ENCODE peak calls at places on chromosome 14, in nine cellular contexts. P, K, Y, O, Q, N, I, M and B are unnamed samples.

GRCh38 chr14:69839661-69840060 is 39.6 kb upstream of the SMOC1 start:
- DNase-seq in P (no peak), K (no peak), Y (no peak), O (no peak), Q (no peak), N (no peak), I (no peak), M (no peak), B (no peak)

GRCh38 chr14:33218030-33218429 is 279.4 kb downstream of the NPAS3 start:
- DNase-seq in P (no peak), K (no peak), Y (no peak), O (no peak), Q (no peak), N (no peak), I (no peak), M (no peak), B (no peak)

GRCh38 chr14:34387974-34388533 is 74.0 kb downstream of the SPTSSA start:
- DNase-seq in P (no peak), K (no peak), Y (no peak), O (no peak), Q (no peak), N (no peak), I (no peak), M (no peak), B (no peak)

GRCh38 chr14:32774214-32774613 is 164.5 kb upstream of the NPAS3 start:
- DNase-seq in P (no peak), K (no peak), Y (no peak), O (no peak), Q (no peak), N (no peak), I (no peak), M (no peak), B (no peak)

GRCh38 chr14:21987937-21988336 is 314.3 kb upstream of the OR4E1 start:
- DNase-seq in P (no peak), K (no peak), Y (peak), O (peak), Q (peak), N (no peak), I (no peak), M (no peak), B (no peak)

GRCh38 chr14:51453869-51454268 is 197.8 kb upstream of the FRMD6 start:
- DNase-seq in P (no peak), K (no peak), Y (peak), O (no peak), Q (no peak), N (no peak), I (no peak), M (no peak), B (no peak)

GRCh38 chr14:99968931-99969330 is 96.3 kb upstream of the EVL start:
- DNase-seq in P (no peak), K (no peak), Y (no peak), O (no peak), Q (no peak), N (no peak), I (no peak), M (no peak), B (no peak)

GRCh38 chr14:94839346-94839745 is 69.4 kb upstream of the GSC start:
- DNase-seq in P (no peak), K (no peak), Y (no peak), O (no peak), Q (no peak), N (no peak), I (no peak), M (no peak), B (no peak)

GRCh38 chr14:104795781-104796681 is 483 bp upstream of the AKT1 start:
- DNase-seq in P (no peak), K (no peak), Y (no peak), O (peak), Q (no peak), N (peak), I (peak), M (peak), B (no peak)

GRCh38 chr14:86462193-86462592 is 932.2 kb downstream of the FLRT2 start:
- DNase-seq in P (no peak), K (no peak), Y (peak), O (peak), Q (peak), N (peak), I (peak), M (no peak), B (no peak)

GRCh38 chr14:71534506-71534905 is 397.7 kb upstream of the RGS6 start:
- DNase-seq in P (no peak), K (no peak), Y (no peak), O (no peak), Q (no peak), N (no peak), I (no peak), M (no peak), B (no peak)

GRCh38 chr14:66272221-66272620 is 213.9 kb upstream of the CCDC196 start:
- DNase-seq in P (no peak), K (no peak), Y (no peak), O (no peak), Q (no peak), N (no peak), I (no peak), M (no peak), B (no peak)

GRCh38 chr14:24331731-24332093 is 3.2 kb downstream of the ADCY4 start:
- DNase-seq in P (no peak), K (no peak), Y (no peak), O (no peak), Q (no peak), N (no peak), I (no peak), M (no peak), B (no peak)

GRCh38 chr14:86237733-86238132 is 707.8 kb downstream of the FLRT2 start:
- DNase-seq in P (no peak), K (no peak), Y (no peak), O (no peak), Q (no peak), N (no peak), I (no peak), M (no peak), B (no peak)

GRCh38 chr14:69643430-69644200 is 32.2 kb downstream of the SUSD6 start:
- DNase-seq in P (peak), K (peak), Y (peak), O (peak), Q (peak), N (peak), I (peak), M (no peak), B (peak)

GRCh38 chr14:100152091-100152490 is 7.4 kb downstream of the DEGS2 start:
- DNase-seq in P (no peak), K (no peak), Y (no peak), O (no peak), Q (no peak), N (no peak), I (no peak), M (no peak), B (no peak)

GRCh38 chr14:50932592-50933500 is 11.4 kb downstream of the PYGL start:
- DNase-seq in P (no peak), K (no peak), Y (no peak), O (no peak), Q (no peak), N (no peak), I (no peak), M (no peak), B (no peak)

GRCh38 chr14:36442824-36443241 is 77.2 kb downstream of the NKX2-1 start:
- DNase-seq in P (no peak), K (no peak), Y (no peak), O (no peak), Q (no peak), N (no peak), I (no peak), M (no peak), B (no peak)

GRCh38 chr14:60648934-60649814 is at the start of gene SIX1:
- DNase-seq in P (peak), K (no peak), Y (peak), O (peak), Q (peak), N (peak), I (peak), M (peak), B (peak)

GRCh38 chr14:75079521-75079920 is 10.1 kb downstream of the ZC2HC1C start:
- DNase-seq in P (no peak), K (no peak), Y (no peak), O (no peak), Q (no peak), N (no peak), I (no peak), M (no peak), B (no peak)

GRCh38 chr14:23432946-23433345 is 2.5 kb downstream of the MYH7 start:
- DNase-seq in P (no peak), K (no peak), Y (no peak), O (no peak), Q (no peak), N (no peak), I (no peak), M (no peak), B (peak)

GRCh38 chr14:33564774-33565630 is 385.9 kb downstream of the EGLN3 start:
- DNase-seq in P (no peak), K (no peak), Y (peak), O (peak), Q (no peak), N (no peak), I (no peak), M (no peak), B (no peak)

GRCh38 chr14:21385170-21385904 is 1.5 kb upstream of the SUPT16H start:
- DNase-seq in P (no peak), K (peak), Y (no peak), O (peak), Q (no peak), N (no peak), I (no peak), M (no peak), B (no peak)

GRCh38 chr14:96167224-96168148 is 37.2 kb upstream of the BDKRB2 start:
- DNase-seq in P (no peak), K (no peak), Y (peak), O (no peak), Q (peak), N (no peak), I (no peak), M (no peak), B (no peak)

DNA sequence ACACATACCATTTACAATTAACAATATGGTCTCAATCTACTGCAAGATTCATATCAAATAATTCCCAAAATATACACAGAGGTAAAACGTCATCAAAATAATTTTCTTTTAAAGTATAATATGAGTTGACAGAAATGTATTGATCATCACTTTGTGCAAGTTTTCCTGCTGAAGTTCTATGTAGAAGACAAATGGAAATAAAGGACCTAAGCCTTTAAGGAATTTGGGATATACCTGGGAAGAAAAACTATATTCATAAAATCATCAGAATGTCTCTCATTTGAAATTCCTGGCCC is 61.1 kb upstream of the DAAM1 start:
- DNase-seq in P (no peak), K (no peak), Y (no peak), O (no peak), Q (no peak), N (no peak), I (no peak), M (no peak), B (no peak)
- TF ChIP-seq CTCF in P (no peak), K (no peak), Y (no peak), O (no peak), Q (no peak), N (no peak), I (no peak), M (no peak), B (peak)

GRCh38 chr14:87883750-87884149 is 109.2 kb downstream of the GALC start:
- DNase-seq in P (no peak), K (no peak), Y (no peak), O (no peak), Q (no peak), N (no peak), I (no peak), M (no peak), B (no peak)

DNA sequence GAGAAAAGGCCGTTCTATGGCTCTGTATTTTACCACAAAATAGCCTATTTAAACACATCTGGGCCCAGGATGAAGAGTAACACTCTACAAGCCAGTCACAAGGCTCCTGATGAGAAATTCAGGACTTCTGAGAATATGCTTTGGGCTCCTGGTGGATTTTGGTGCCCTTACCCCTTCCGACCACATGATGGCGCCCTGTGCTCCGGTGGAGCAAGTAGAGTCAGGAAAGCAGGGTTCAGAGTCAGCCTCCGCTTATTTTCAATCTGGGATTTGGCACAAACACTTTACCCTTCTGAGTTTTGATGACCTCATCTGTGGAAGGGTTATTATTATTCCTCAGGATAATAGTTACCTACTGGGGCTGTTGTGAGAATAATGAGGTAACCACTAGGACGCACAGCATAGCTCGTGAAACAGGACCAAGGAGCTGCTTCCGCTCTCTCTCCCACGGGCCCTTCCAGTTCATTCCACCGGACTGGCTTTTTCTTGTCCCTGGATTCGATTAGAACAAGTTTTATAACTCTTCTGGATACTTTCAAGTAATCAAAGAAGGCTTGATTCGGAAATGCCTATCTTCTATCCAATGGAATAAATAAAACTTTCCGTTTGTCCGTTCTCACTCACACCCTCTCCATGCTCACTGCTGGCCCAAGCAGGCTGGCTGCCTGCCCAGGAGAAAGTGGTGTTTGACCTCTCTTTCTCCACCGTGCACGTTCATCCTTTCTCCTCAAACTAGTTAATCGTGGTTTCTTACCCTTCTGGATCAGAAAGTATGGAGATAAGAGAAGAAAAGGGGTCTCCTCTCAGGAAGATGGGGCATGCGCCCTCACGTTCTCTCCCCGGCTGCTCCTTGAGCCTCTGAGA is 104.6 kb downstream of the GALC start:
- DNase-seq in P (no peak), K (no peak), Y (peak), O (peak), Q (peak), N (no peak), I (peak), M (no peak), B (no peak)
- TF ChIP-seq CTCF in P (peak), K (no peak), Y (peak), O (peak), Q (peak), N (peak), I (peak), M (no peak), B (no peak)

GRCh38 chr14:55580401-55581010 is 499 bp downstream of the KTN1 start:
- DNase-seq in P (peak), K (peak), Y (no peak), O (peak), Q (peak), N (peak), I (peak), M (peak), B (no peak)
- TF ChIP-seq CTCF in P (peak), K (no peak), Y (no peak), O (no peak), Q (no peak), N (no peak), I (peak), M (no peak), B (peak)

GRCh38 chr14:26008290-26008689 is 589.5 kb downstream of the NOVA1 start:
- DNase-seq in P (no peak), K (no peak), Y (peak), O (no peak), Q (peak), N (no peak), I (no peak), M (no peak), B (no peak)
- TF ChIP-seq CTCF in P (no peak), K (no peak), Y (no peak), O (no peak), Q (no peak), N (no peak), I (no peak), M (no peak), B (no peak)